ENCODE peak calls at places on chromosomes 13 and 19, in four cellular contexts. O is IMR-90, K is K562, I is GM12878. A is an unnamed sample.

GRCh38 chr19:4183967-4184717 is 1.7 kb downstream of the ANKRD24 start:
- DNase-seq in I (no peak), O (no peak), K (no peak), A (no peak)

GRCh38 chr13:41028051-41028450 is 8.9 kb upstream of the ELF1 start:
- DNase-seq in K (no peak), O (peak; percentile 45), I (no peak), A (no peak)

GRCh38 chr13:48158290-48158689 is 63.4 kb upstream of the MED4 start:
- DNase-seq in K (no peak), O (no peak), I (peak; percentile 30), A (no peak)

GRCh38 chr19:17314007-17314589 is 4.7 kb downstream of the DDA1 start:
- DNase-seq in I (no peak), O (no peak), K (no peak), A (no peak)

GRCh38 chr19:17538684-17539287 is 16.7 kb upstream of the COLGALT1 start:
- DNase-seq in K (no peak), O (no peak), I (no peak), A (peak; percentile 9)

GRCh38 chr19:16628984-16629691 is 1.1 kb upstream of the MED26 start:
- DNase-seq in O (peak; percentile 72), I (peak; percentile 33), K (no peak), A (peak; percentile 61)

GRCh38 chr19:13764101-13764807 is at the start of gene MRI1:
- DNase-seq in I (no peak), O (peak; percentile 60), K (peak; percentile 92), A (peak; percentile 70)

GRCh38 chr19:1163283-1163933 is 10.7 kb downstream of the SBNO2 start:
- DNase-seq in I (no peak), O (no peak), K (no peak), A (no peak)

GRCh38 chr19:30390356-30390988 is 18.3 kb downstream of the ZNF536 start:
- DNase-seq in K (no peak), O (no peak), I (no peak), A (no peak)

GRCh38 chr19:49581007-49581508 is at the start of gene PRRG2:
- DNase-seq in O (no peak), I (no peak), K (peak; percentile 19), A (no peak)

GRCh38 chr13:49690133-49690989 is 925 bp downstream of the EBPL start:
- DNase-seq in O (peak; percentile 87), K (peak; percentile 20), I (no peak), A (peak; percentile 63)

GRCh38 chr13:51070005-51070649 is 40.9 kb downstream of the C13orf42 start:
- DNase-seq in K (peak; percentile 54), I (peak; percentile 30), O (peak; percentile 72), A (peak; percentile 76)

GRCh38 chr19:17170538-17171297 is 44.4 kb upstream of the USE1 start:
- DNase-seq in I (no peak), K (no peak), O (no peak), A (no peak)

GRCh38 chr19:46731007-46731501 is 14.1 kb upstream of the PRKD2 start:
- DNase-seq in I (no peak), O (peak; percentile 94), K (peak; percentile 71), A (peak; percentile 88)

GRCh38 chr13:48859168-48860105 is 116.3 kb upstream of the FNDC3A start:
- DNase-seq in O (no peak), I (no peak), K (no peak), A (no peak)

GRCh38 chr19:14772467-14772866 is 5.9 kb downstream of the ADGRE2 start:
- DNase-seq in K (no peak), O (no peak), I (no peak), A (no peak)

GRCh38 chr13:99646866-99647592 is 145.8 kb downstream of the TM9SF2 start:
- DNase-seq in K (no peak), O (no peak), I (no peak), A (no peak)

GRCh38 chr19:11164879-11165406 is 9.4 kb upstream of the SPC24 start:
- DNase-seq in K (no peak), O (peak; percentile 61), I (no peak), A (peak; percentile 51)

GRCh38 chr13:79485014-79485441 is 4.1 kb downstream of the NDFIP2 start:
- DNase-seq in I (no peak), O (peak; percentile 83), K (no peak), A (no peak)

GRCh38 chr19:52007436-52007804 is 591 bp downstream of the ZNF615 start:
- DNase-seq in O (no peak), K (no peak), I (no peak), A (no peak)

GRCh38 chr13:99977334-99977911 is 4.2 kb upstream of the ZIC2 start:
- DNase-seq in I (no peak), O (no peak), K (no peak), A (no peak)

GRCh38 chr19:39494661-39495060 is 4.1 kb upstream of the DLL3 start:
- DNase-seq in I (no peak), O (no peak), K (no peak), A (no peak)

GRCh38 chr13:23793711-23794110 is 95.5 kb downstream of the MIPEP start:
- DNase-seq in I (no peak), K (no peak), O (no peak), A (peak; percentile 73)

GRCh38 chr13:20414475-20415287 is 111.0 kb downstream of the CRYL1 start:
- DNase-seq in K (no peak), O (no peak), I (no peak), A (no peak)

GRCh38 chr19:42563352-42564210 is 31.1 kb downstream of the CEACAM8 start:
- DNase-seq in I (no peak), K (peak; percentile 65), O (peak; percentile 39), A (peak; percentile 38)

GRCh38 chr13:89832827-89833226 is 1514.7 kb upstream of the MIR17HG start:
- DNase-seq in K (no peak), O (peak; percentile 5), I (no peak), A (no peak)

DNA sequence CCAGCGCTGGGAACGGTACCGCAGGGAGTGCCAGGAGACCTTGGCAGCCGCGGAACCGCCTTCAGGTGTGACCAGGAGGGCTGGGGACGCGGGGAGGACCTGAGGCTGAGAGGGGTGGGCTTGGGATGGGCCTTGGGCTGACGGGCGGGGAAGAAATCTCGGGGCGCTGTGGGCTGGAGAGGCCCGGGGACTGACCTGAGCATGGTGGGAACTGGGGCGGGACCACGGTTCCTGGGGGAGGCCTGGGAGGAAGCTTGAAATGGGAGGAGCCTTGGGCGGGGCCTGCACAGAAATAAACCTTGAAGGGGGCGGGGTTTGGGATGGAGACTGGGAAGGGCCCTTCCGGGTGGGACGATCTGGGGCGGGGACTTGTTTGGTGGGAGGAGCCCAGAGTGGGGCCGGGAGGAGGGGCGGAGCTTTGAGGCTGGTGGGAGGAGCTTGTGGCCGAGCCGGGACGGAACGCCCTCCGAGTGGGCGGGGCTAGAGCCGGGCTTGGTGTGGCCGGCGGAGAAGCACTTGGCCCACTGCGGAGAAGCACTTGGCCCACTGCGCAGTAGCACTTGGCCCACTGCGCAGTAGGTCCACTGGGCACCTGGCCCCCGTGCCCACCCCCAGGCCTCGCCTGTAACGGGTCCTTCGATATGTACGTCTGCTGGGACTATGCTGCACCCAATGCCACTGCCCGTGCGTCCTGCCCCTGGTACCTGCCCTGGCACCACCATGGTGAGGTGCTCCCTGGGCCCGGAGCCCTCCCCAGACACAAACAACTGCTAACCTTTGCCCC is 2.8 kb downstream of the GIPR start:
- DNase-seq in I (peak; percentile 62), O (peak; percentile 72), K (peak; percentile 100), A (peak; percentile 65)
- TF ChIP-seq FOS in I (no peak), O (no peak), K (no peak), A (no peak)

GRCh38 chr13:21608961-21609360 is 5.0 kb upstream of the MICU2 start:
- DNase-seq in K (no peak), O (no peak), I (no peak), A (no peak)

GRCh38 chr13:21606781-21607180 is 2.8 kb upstream of the MICU2 start:
- DNase-seq in I (no peak), O (no peak), K (no peak), A (no peak)

GRCh38 chr13:21606251-21606650 is 2.3 kb upstream of the MICU2 start:
- DNase-seq in O (no peak), I (no peak), K (no peak), A (no peak)

GRCh38 chr13:21603531-21604448 is at the start of gene MICU2:
- DNase-seq in O (peak; percentile 93), I (peak; percentile 81), K (peak; percentile 77), A (peak; percentile 95)
- TF ChIP-seq CTCF in O (no peak), I (no peak), K (peak; percentile 9), A (peak; percentile 10)

GRCh38 chr13:98175823-98176222 is 1.2 kb downstream of the RNF113B start:
- DNase-seq in K (no peak), I (no peak), O (peak; percentile 63), A (no peak)

GRCh38 chr13:98176777-98177608 is at the start of gene RNF113B:
- DNase-seq in O (no peak), I (no peak), K (no peak), A (no peak)

GRCh38 chr13:98174321-98174720 is 2.7 kb downstream of the RNF113B start:
- DNase-seq in I (no peak), K (no peak), O (no peak), A (no peak)

GRCh38 chr13:98173431-98173921 is 3.6 kb downstream of the RNF113B start:
- DNase-seq in K (no peak), I (no peak), O (peak; percentile 99), A (peak; percentile 61)

DNA sequence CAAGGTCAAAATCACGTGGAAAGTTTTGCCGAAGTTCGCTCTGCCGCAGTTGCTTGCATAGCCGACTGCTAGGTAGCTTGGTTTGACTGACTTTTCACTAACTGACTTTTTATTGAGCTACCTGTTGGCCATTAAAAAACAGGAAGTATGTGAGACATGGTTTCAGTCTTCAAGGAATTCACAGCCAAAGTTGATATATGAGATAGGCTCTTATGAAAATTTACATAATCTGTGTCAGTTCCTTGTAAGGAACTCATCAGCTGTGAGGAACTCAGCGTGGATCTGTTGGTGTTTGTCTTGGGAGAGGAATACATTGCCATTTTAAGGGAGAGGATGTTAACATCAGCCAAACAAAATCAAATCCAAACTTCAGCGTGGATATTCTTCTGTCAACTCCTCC is 2.1 kb downstream of the RNF113B start:
- DNase-seq in I (no peak), K (no peak), O (peak; percentile 31), A (no peak)
- H3K4me1 ChIP-seq in I (no peaks in the 10 kb centered on the region), K (peaks cover 8% of the 10 kb centered on the region), O (peaks cover 39% of the 10 kb centered on the region), A (peaks cover 32% of the 10 kb centered on the region)

DNA sequence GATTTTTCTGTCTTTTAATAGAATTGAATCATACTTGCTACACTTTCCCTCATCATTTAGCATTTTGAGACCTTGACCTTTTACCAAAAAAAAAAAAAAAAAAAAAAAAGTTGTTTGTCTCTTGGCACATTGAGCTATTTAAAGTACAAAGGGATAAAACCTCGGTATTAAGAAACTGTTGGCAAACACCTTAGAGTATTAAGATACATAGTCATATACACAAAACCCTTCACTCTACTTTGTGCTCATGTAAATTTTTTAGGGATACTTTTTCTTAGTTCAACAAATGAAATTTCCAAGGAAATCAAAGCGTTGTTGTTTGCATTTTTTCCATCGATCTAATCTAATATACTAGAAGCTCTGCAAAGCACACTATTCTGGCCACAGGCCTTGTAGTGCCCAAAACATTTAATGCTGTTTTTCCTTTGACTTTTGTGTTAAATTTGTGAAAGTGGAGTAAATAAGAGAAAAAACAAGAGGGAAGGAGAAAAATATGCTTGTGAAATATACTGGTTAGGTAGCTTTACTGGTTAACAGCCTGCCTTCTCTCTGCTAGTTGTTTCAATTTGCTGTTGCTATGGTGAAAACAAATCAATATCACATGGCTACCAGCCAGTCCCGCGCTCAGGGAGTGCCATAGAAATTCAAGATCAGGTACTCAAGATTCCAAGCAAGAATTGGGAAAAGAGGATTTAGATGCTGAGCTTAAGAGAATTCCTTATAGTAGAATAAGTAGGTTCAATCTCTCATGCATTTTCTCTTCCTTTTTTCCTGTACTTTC is 2.6 kb downstream of the MBNL2 start:
- DNase-seq in O (peak; percentile 41), I (no peak), K (peak; percentile 42), A (peak; percentile 75)
- TF ChIP-seq FOS in O (no peak), I (no peak), K (no peak), A (no peak)

A was measured in endothelial cell of umbilical vein.